ENCODE peak calls at places on chromosomes 3 and 15, in nine cellular contexts. W is brain microvascular endothelial cell, D is thoracic aorta, P is HCT116, I is DND-41, F is uterus, Q is aorta, U is A673, S is caudate nucleus. V is an unnamed sample.

GRCh38 chr3:187714404-187714979 is 12.1 kb upstream of the RTP2 start:
- DNase-seq in W (peak), D (peak), P (peak), I (peak), F (peak), Q (no peak), U (peak), S (peak), V (peak)

GRCh38 chr15:23437146-23437545 is 9.9 kb downstream of the GOLGA6L2 start:
- DNase-seq in W (no peak), D (no peak), P (no peak), I (no peak), F (no peak), Q (no peak), U (no peak), S (no peak), V (no peak)

GRCh38 chr15:90184786-90185704 is 16.1 kb upstream of the SEMA4B start:
- DNase-seq in W (no peak), D (no peak), P (no peak), I (peak), F (peak), Q (peak), U (peak), S (peak), V (peak)

GRCh38 chr3:11915621-11916417 is 69.1 kb upstream of the TAMM41 start:
- DNase-seq in W (no peak), D (no peak), P (no peak), I (no peak), F (no peak), Q (no peak), U (no peak), S (no peak), V (no peak)

GRCh38 chr15:45276851-45277250 is 24.8 kb downstream of the SLC28A2 start:
- DNase-seq in W (no peak), D (no peak), P (no peak), I (no peak), F (no peak), Q (no peak), U (peak), S (no peak), V (no peak)

GRCh38 chr3:124260206-124260915 is 268.4 kb upstream of the ROPN1 start:
- DNase-seq in W (peak), D (peak), P (no peak), I (no peak), F (peak), Q (peak), U (peak), S (no peak), V (peak)

GRCh38 chr15:55683366-55683765 is 59.6 kb downstream of the PRTG start:
- DNase-seq in W (no peak), D (no peak), P (no peak), I (no peak), F (no peak), Q (no peak), U (no peak), S (no peak), V (no peak)

GRCh38 chr15:83284563-83285283 is at the start of gene BNC1:
- DNase-seq in W (no peak), D (no peak), P (no peak), I (no peak), F (no peak), Q (no peak), U (no peak), S (no peak), V (no peak)

GRCh38 chr15:28932361-28932760 is 46.6 kb downstream of the APBA2 start:
- DNase-seq in W (no peak), D (no peak), P (no peak), I (no peak), F (no peak), Q (peak), U (no peak), S (no peak), V (no peak)

GRCh38 chr3:189981668-189982067 is 139.0 kb downstream of the P3H2 start:
- DNase-seq in W (peak), D (no peak), P (no peak), I (no peak), F (no peak), Q (no peak), U (no peak), S (no peak), V (no peak)

GRCh38 chr15:57445872-57446271 is 69.6 kb downstream of the CGNL1 start:
- DNase-seq in W (peak), D (no peak), P (no peak), I (no peak), F (no peak), Q (no peak), U (peak), S (no peak), V (no peak)

GRCh38 chr3:183278479-183279088 is 25.5 kb downstream of the B3GNT5 start:
- DNase-seq in W (no peak), D (no peak), P (no peak), I (no peak), F (no peak), Q (no peak), U (no peak), S (no peak), V (no peak)

GRCh38 chr15:75921732-75922703 is 18.3 kb downstream of the FBXO22 start:
- DNase-seq in W (peak), D (no peak), P (peak), I (peak), F (peak), Q (no peak), U (peak), S (no peak), V (peak)

GRCh38 chr15:29571728-29572454 is 250.4 kb downstream of the TJP1 start:
- DNase-seq in W (no peak), D (no peak), P (no peak), I (no peak), F (no peak), Q (no peak), U (peak), S (no peak), V (no peak)

GRCh38 chr15:44735482-44736260 is 657 bp upstream of the TRIM69 start:
- DNase-seq in W (no peak), D (no peak), P (no peak), I (no peak), F (peak), Q (no peak), U (peak), S (no peak), V (peak)

GRCh38 chr3:15958692-15959433 is 161.1 kb upstream of the ANKRD28 start:
- DNase-seq in W (no peak), D (no peak), P (no peak), I (no peak), F (no peak), Q (no peak), U (no peak), S (no peak), V (no peak)

GRCh38 chr3:55252921-55253320 is 234.2 kb downstream of the WNT5A start:
- DNase-seq in W (no peak), D (no peak), P (no peak), I (no peak), F (no peak), Q (no peak), U (no peak), S (no peak), V (no peak)

GRCh38 chr3:22284559-22284958 is 533.5 kb upstream of the ZNF385D start:
- DNase-seq in W (peak), D (no peak), P (no peak), I (no peak), F (no peak), Q (no peak), U (no peak), S (no peak), V (no peak)

GRCh38 chr3:7025581-7026300 is 164.8 kb downstream of the GRM7 start:
- DNase-seq in W (no peak), D (no peak), P (no peak), I (no peak), F (no peak), Q (no peak), U (no peak), S (peak), V (no peak)

GRCh38 chr3:188687389-188687788 is 484.4 kb upstream of the TPRG1 start:
- DNase-seq in W (peak), D (no peak), P (no peak), I (no peak), F (no peak), Q (no peak), U (peak), S (no peak), V (no peak)

GRCh38 chr3:197599089-197599765 is 43.5 kb upstream of the BDH1 start:
- DNase-seq in W (peak), D (no peak), P (peak), I (peak), F (peak), Q (peak), U (peak), S (no peak), V (peak)

GRCh38 chr15:62777657-62778056 is 264.9 kb upstream of the TPM1 start:
- DNase-seq in W (no peak), D (no peak), P (no peak), I (no peak), F (no peak), Q (no peak), U (no peak), S (no peak), V (no peak)

GRCh38 chr3:45789235-45789812 is 7.0 kb downstream of the SLC6A20 start:
- DNase-seq in W (no peak), D (no peak), P (no peak), I (no peak), F (no peak), Q (no peak), U (no peak), S (no peak), V (no peak)

GRCh38 chr3:7203969-7204847 is 343.3 kb downstream of the GRM7 start:
- DNase-seq in W (no peak), D (no peak), P (no peak), I (no peak), F (no peak), Q (no peak), U (no peak), S (no peak), V (no peak)

GRCh38 chr3:76403556-76403955 is 618.2 kb upstream of the ZNF717 start:
- DNase-seq in W (peak), D (no peak), P (no peak), I (no peak), F (no peak), Q (no peak), U (no peak), S (no peak), V (no peak)

GRCh38 chr3:167684389-167684993 is 30.7 kb upstream of the WDR49 start:
- DNase-seq in W (peak), D (peak), P (peak), I (peak), F (peak), Q (no peak), U (peak), S (no peak), V (no peak)

GRCh38 chr3:99442599-99442998 is 195.8 kb upstream of the COL8A1 start:
- DNase-seq in W (no peak), D (no peak), P (no peak), I (no peak), F (no peak), Q (no peak), U (no peak), S (no peak), V (no peak)

GRCh38 chr3:20999661-21000060 is 751.3 kb downstream of the ZNF385D start:
- DNase-seq in W (no peak), D (no peak), P (no peak), I (no peak), F (no peak), Q (no peak), U (no peak), S (no peak), V (no peak)

GRCh38 chr3:126982125-126982521 is 792 bp upstream of the PLXNA1 start:
- DNase-seq in W (no peak), D (no peak), P (no peak), I (no peak), F (no peak), Q (no peak), U (no peak), S (no peak), V (no peak)

GRCh38 chr15:74832826-74833225 is 6.4 kb downstream of the CPLX3 start:
- DNase-seq in W (no peak), D (no peak), P (no peak), I (no peak), F (no peak), Q (no peak), U (no peak), S (no peak), V (no peak)
- H3K27ac ChIP-seq in W (no peak), D (no peak), P (no peak), I (no peak), F (no peak), Q (no peak), U (no peak), S (no peak), V (no peak)

GRCh38 chr3:156376199-156376598 is 178.7 kb downstream of the SSR3 start:
- DNase-seq in W (no peak), D (no peak), P (no peak), I (no peak), F (no peak), Q (no peak), U (no peak), S (no peak), V (no peak)
- H3K27ac ChIP-seq in W (no peak), D (no peak), P (no peak), I (no peak), F (no peak), Q (no peak), U (no peak), S (no peak), V (no peak)

GRCh38 chr3:56812749-56813655 is 11.3 kb upstream of the ARHGEF3 start:
- DNase-seq in W (peak), D (no peak), P (no peak), I (no peak), F (no peak), Q (no peak), U (no peak), S (no peak), V (no peak)
- H3K27ac ChIP-seq in W (no peak), D (no peak), P (no peak), I (peak), F (peak), Q (no peak), U (no peak), S (peak), V (no peak)

GRCh38 chr3:105354429-105354828 is 12.3 kb upstream of the ALCAM start:
- DNase-seq in W (no peak), D (no peak), P (no peak), I (no peak), F (no peak), Q (no peak), U (no peak), S (no peak), V (no peak)
- H3K27ac ChIP-seq in W (peak), D (peak), P (no peak), I (no peak), F (no peak), Q (no peak), U (no peak), S (no peak), V (no peak)

GRCh38 chr3:66763294-66763693 is 234.8 kb upstream of the KBTBD8 start:
- DNase-seq in W (no peak), D (no peak), P (no peak), I (no peak), F (peak), Q (no peak), U (no peak), S (no peak), V (peak)
- H3K27ac ChIP-seq in W (no peak), D (peak), P (no peak), I (no peak), F (peak), Q (no peak), U (no peak), S (no peak), V (no peak)

DNA sequence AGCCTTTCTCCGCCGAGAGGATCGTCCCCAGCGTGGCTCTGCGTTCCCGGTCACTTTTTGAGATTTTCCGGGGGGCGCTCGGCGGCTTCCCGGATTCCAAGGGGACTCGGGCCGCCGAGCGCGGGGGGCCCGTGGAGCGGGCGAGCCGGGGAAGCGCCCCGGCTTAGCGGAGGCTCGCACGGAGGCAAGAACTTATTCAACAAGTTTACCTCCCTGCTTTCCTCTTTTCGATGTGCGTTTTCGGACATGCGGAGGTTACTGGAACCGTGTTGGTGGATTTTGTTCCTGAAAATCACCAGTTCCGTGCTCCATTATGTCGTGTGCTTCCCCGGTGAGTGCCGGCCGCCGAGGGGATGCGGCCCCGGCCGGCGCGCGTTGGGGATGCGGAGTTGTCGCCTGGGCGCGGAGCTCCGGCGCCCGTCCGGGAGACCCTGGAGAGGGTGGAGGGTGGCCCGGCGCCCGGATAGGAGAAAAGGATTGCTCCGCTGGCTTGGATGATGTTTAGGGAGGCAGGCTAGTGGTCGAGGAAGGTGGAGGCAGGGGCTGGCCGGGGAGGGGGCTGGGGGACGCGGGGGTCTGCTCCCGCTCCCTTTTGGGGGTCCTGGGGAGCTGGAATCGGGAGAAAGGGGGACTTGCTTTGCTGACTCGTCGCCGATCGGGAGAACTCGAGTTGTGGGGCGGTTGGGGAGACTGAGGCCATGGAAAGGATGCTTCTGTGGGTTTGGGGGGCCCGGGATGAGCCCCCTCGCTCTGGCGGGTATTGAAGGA is 855 bp downstream of the PTPRG start:
- DNase-seq in W (no peak), D (no peak), P (no peak), I (no peak), F (no peak), Q (peak), U (no peak), S (peak), V (no peak)
- H3K27ac ChIP-seq in W (peak), D (peak), P (peak), I (peak), F (peak), Q (peak), U (peak), S (peak), V (peak)